ENCODE peak calls at places on chromosomes 7 and 10, in nine cellular contexts. E is CD4-positive, alpha-beta T cell; V is cardiac fibroblast; L is mucosa of descending colon; G is effector CD8-positive, alpha-beta T cell; J is Right ventricle myocardium superior; I is transverse colon; M is left colon; W is RWPE1. D is an unnamed sample.

GRCh38 chr7:131636092-131636491 is 79.7 kb upstream of the PODXL start:
- DNase-seq in E (no peak), V (no peak), L (no peak), G (no peak), J (peak; percentile 70), I (no peak), M (no peak), W (no peak), D (no peak)

GRCh38 chr10:42933454-42934340 is 143.2 kb upstream of the RET start:
- DNase-seq in E (no peak), V (peak; percentile 32), L (peak; percentile 54), G (peak; percentile 52), J (no peak), I (peak; percentile 50), M (peak; percentile 52), W (peak; percentile 8), D (no peak)

GRCh38 chr7:336810-337566 is 47.0 kb downstream of the FOXL3 start:
- DNase-seq in E (no peak), V (no peak), L (peak; percentile 20), G (peak; percentile 30), J (peak; percentile 13), I (no peak), M (no peak), W (no peak), D (no peak)

GRCh38 chr10:34954142-34954541 is 136.0 kb downstream of the CUL2 start:
- DNase-seq in E (no peak), V (no peak), L (peak; percentile 86), G (no peak), J (no peak), I (peak; percentile 89), M (peak; percentile 86), W (peak; percentile 67), D (no peak)

GRCh38 chr10:28532223-28532508 is 752 bp upstream of the WAC start:
- DNase-seq in E (no peak), V (no peak), L (no peak), G (peak; percentile 60), J (no peak), I (no peak), M (peak; percentile 72), W (peak; percentile 23), D (no peak)

GRCh38 chr10:21495002-21495685 is 30.3 kb downstream of the SKIDA1 start:
- DNase-seq in E (no peak), V (no peak), L (no peak), G (no peak), J (no peak), I (no peak), M (no peak), W (peak; percentile 6), D (no peak)

GRCh38 chr7:125061776-125062397 is 132.3 kb upstream of the POT1 start:
- DNase-seq in E (no peak), V (peak; percentile 46), L (no peak), G (no peak), J (no peak), I (no peak), M (no peak), W (peak; percentile 27), D (no peak)

GRCh38 chr10:117318909-117319308 is 56.3 kb downstream of the PDZD8 start:
- DNase-seq in E (no peak), V (peak; percentile 30), L (no peak), G (no peak), J (no peak), I (no peak), M (no peak), W (peak; percentile 11), D (no peak)

GRCh38 chr10:79266543-79267312 is 80.5 kb upstream of the PPIF start:
- DNase-seq in E (no peak), V (peak; percentile 94), L (peak; percentile 55), G (no peak), J (peak; percentile 80), I (peak; percentile 67), M (peak; percentile 56), W (peak; percentile 86), D (peak; percentile 70)

GRCh38 chr10:88754272-88754671 is 5.5 kb upstream of the LIPN start:
- DNase-seq in E (no peak), V (peak; percentile 41), L (no peak), G (no peak), J (no peak), I (no peak), M (no peak), W (no peak), D (no peak)

GRCh38 chr10:17537281-17537680 is 79.9 kb downstream of the HACD1 start:
- DNase-seq in E (no peak), V (no peak), L (no peak), G (no peak), J (no peak), I (no peak), M (no peak), W (no peak), D (no peak)

GRCh38 chr10:24428410-24428782 is 219.5 kb downstream of the KIAA1217 start:
- DNase-seq in E (no peak), V (peak; percentile 31), L (no peak), G (no peak), J (no peak), I (no peak), M (no peak), W (peak; percentile 60), D (no peak)

GRCh38 chr7:70325509-70326101 is 727.3 kb downstream of the AUTS2 start:
- DNase-seq in E (no peak), V (peak; percentile 7), L (no peak), G (no peak), J (no peak), I (no peak), M (no peak), W (peak; percentile 75), D (no peak)

GRCh38 chr7:49014870-49015269 is 90.5 kb downstream of the CDC14C start:
- DNase-seq in E (no peak), V (no peak), L (no peak), G (no peak), J (no peak), I (no peak), M (no peak), W (no peak), D (no peak)

GRCh38 chr7:3204526-3204925 is 96.5 kb upstream of the SDK1 start:
- DNase-seq in E (no peak), V (no peak), L (no peak), G (no peak), J (no peak), I (no peak), M (no peak), W (no peak), D (no peak)

GRCh38 chr10:44576715-44577191 is 191.9 kb upstream of the CXCL12 start:
- DNase-seq in E (no peak), V (peak; percentile 84), L (no peak), G (no peak), J (peak; percentile 56), I (no peak), M (no peak), W (no peak), D (no peak)

GRCh38 chr7:99132922-99133321 is 11.0 kb downstream of the SMURF1 start:
- DNase-seq in E (no peak), V (no peak), L (no peak), G (no peak), J (no peak), I (no peak), M (no peak), W (no peak), D (no peak)

GRCh38 chr7:140659727-140660396 is 12.9 kb upstream of the ADCK2 start:
- DNase-seq in E (no peak), V (no peak), L (no peak), G (no peak), J (no peak), I (no peak), M (no peak), W (no peak), D (peak; percentile 12)

GRCh38 chr10:106757521-106757920 is 407.0 kb downstream of the SORCS1 start:
- DNase-seq in E (no peak), V (no peak), L (no peak), G (no peak), J (no peak), I (no peak), M (no peak), W (no peak), D (no peak)

GRCh38 chr7:101792051-101792651 is 25.3 kb upstream of the CUX1 start:
- DNase-seq in E (no peak), V (peak; percentile 78), L (no peak), G (no peak), J (peak; percentile 65), I (no peak), M (no peak), W (peak; percentile 86), D (no peak)

GRCh38 chr10:89454561-89455347 is 40.4 kb downstream of the IFIT5 start:
- DNase-seq in E (no peak), V (peak; percentile 27), L (no peak), G (no peak), J (no peak), I (no peak), M (no peak), W (no peak), D (no peak)

GRCh38 chr7:142859411-142859810 is 4.5 kb downstream of the EPHB6 start:
- DNase-seq in E (no peak), V (no peak), L (no peak), G (no peak), J (no peak), I (no peak), M (no peak), W (no peak), D (no peak)

GRCh38 chr7:92461027-92462003 is 14.0 kb downstream of the GATAD1 start:
- DNase-seq in E (peak; percentile 1), V (peak; percentile 64), L (no peak), G (no peak), J (no peak), I (peak; percentile 25), M (peak; percentile 16), W (peak; percentile 44), D (no peak)

GRCh38 chr7:66055321-66055956 is 20.2 kb upstream of the ASL start:
- DNase-seq in E (no peak), V (peak; percentile 66), L (no peak), G (no peak), J (no peak), I (no peak), M (no peak), W (no peak), D (no peak)

GRCh38 chr10:62548686-62549085 is 174.5 kb downstream of the ZNF365 start:
- DNase-seq in E (no peak), V (no peak), L (no peak), G (no peak), J (no peak), I (no peak), M (no peak), W (no peak), D (no peak)